ENCODE peak calls at places on chromosomes 6 and 20, in five cellular contexts. P is H1, L is GM12878, B is HCT116, M is K562. O is an unnamed sample.

GRCh38 chr6:76516924-76517323 is 444.5 kb upstream of the IMPG1 start:
- DNase-seq in P (no peak), L (no peak), B (no peak), M (no peak), O (no peak)

GRCh38 chr6:43129434-43130194 is 41.5 kb upstream of the SRF start:
- DNase-seq in P (no peak), L (no peak), B (no peak), M (peak), O (peak)

GRCh38 chr6:17599885-17600526 is at the start of gene FAM8A1:
- DNase-seq in P (peak), L (peak), B (peak), M (peak), O (peak)

GRCh38 chr6:139443226-139444112 is 69.0 kb upstream of the CITED2 start:
- DNase-seq in P (no peak), L (no peak), B (no peak), M (no peak), O (no peak)

GRCh38 chr6:154474636-154475428 is 35.7 kb downstream of the CNKSR3 start:
- DNase-seq in P (no peak), L (no peak), B (peak), M (no peak), O (no peak)

GRCh38 chr6:127522714-127523113 is 3.6 kb upstream of the MTCL3 start:
- DNase-seq in P (no peak), L (no peak), B (no peak), M (no peak), O (peak)

GRCh38 chr20:37881601-37882343 is 21.2 kb upstream of the VSTM2L start:
- DNase-seq in P (no peak), L (no peak), B (no peak), M (no peak), O (no peak)

GRCh38 chr6:52904562-52905279 is 4.8 kb downstream of the GSTA3 start:
- DNase-seq in P (no peak), L (no peak), B (no peak), M (peak), O (peak)

GRCh38 chr6:98824163-98824906 is 10.0 kb upstream of the POU3F2 start:
- DNase-seq in P (no peak), L (no peak), B (no peak), M (no peak), O (no peak)

GRCh38 chr6:137751768-137752560 is 115.1 kb upstream of the TNFAIP3 start:
- DNase-seq in P (no peak), L (no peak), B (no peak), M (no peak), O (peak)

GRCh38 chr20:62436692-62437091 is 9.4 kb upstream of the RBBP8NL start:
- DNase-seq in P (no peak), L (no peak), B (no peak), M (no peak), O (no peak)

GRCh38 chr6:148242180-148242579 is 100.5 kb upstream of the SASH1 start:
- DNase-seq in P (no peak), L (no peak), B (no peak), M (no peak), O (no peak)

GRCh38 chr6:16747232-16748027 is 13.8 kb downstream of the ATXN1 start:
- DNase-seq in P (no peak), L (no peak), B (no peak), M (no peak), O (peak)

GRCh38 chr6:29926795-29927427 is 15.4 kb upstream of the HLA-A start:
- DNase-seq in P (no peak), L (no peak), B (no peak), M (no peak), O (peak)

GRCh38 chr6:125812394-125813231 is 21.9 kb downstream of the NCOA7 start:
- DNase-seq in P (no peak), L (no peak), B (no peak), M (peak), O (no peak)

GRCh38 chr6:150290429-150290828 is 78.4 kb upstream of the IYD start:
- DNase-seq in P (no peak), L (no peak), B (no peak), M (no peak), O (no peak)

GRCh38 chr6:89410231-89411018 is 1.6 kb downstream of the RRAGD start:
- DNase-seq in P (no peak), L (no peak), B (no peak), M (no peak), O (no peak)

GRCh38 chr6:18388942-18389341 is 1.8 kb downstream of the RNF144B start:
- DNase-seq in P (no peak), L (no peak), B (no peak), M (no peak), O (peak)

GRCh38 chr6:34392497-34393190 is at the start of gene NUDT3:
- DNase-seq in P (peak), L (peak), B (peak), M (peak), O (peak)

GRCh38 chr6:143060806-143061596 is at the start of gene AIG1:
- DNase-seq in P (no peak), L (no peak), B (peak), M (peak), O (no peak)

GRCh38 chr6:165055231-165055630 is 254.2 kb downstream of the C6orf118 start:
- DNase-seq in P (no peak), L (no peak), B (no peak), M (no peak), O (no peak)

GRCh38 chr6:142400495-142400894 is 98.7 kb downstream of the ADGRG6 start:
- DNase-seq in P (no peak), L (no peak), B (no peak), M (peak), O (no peak)

GRCh38 chr6:12866422-12867029 is 150.0 kb downstream of the PHACTR1 start:
- DNase-seq in P (no peak), L (no peak), B (no peak), M (no peak), O (no peak)

GRCh38 chr20:50918403-50918802 is 12.8 kb downstream of the ADNP start:
- DNase-seq in P (no peak), L (no peak), B (no peak), M (no peak), O (no peak)

GRCh38 chr6:82143041-82143481 is 104.5 kb downstream of the IBTK start:
- DNase-seq in P (no peak), L (no peak), B (no peak), M (no peak), O (no peak)

GRCh38 chr6:5713519-5713918 is 293.2 kb downstream of the NRN1 start:
- DNase-seq in P (no peak), L (no peak), B (no peak), M (no peak), O (peak)

GRCh38 chr6:19836799-19837510 is at the start of gene ID4:
- DNase-seq in P (peak), L (no peak), B (no peak), M (no peak), O (no peak)

GRCh38 chr6:123520208-123520607 is 116.5 kb downstream of the TRDN start:
- DNase-seq in P (no peak), L (no peak), B (no peak), M (no peak), O (no peak)

GRCh38 chr20:10263385-10264165 is 44.9 kb downstream of the SNAP25 start:
- DNase-seq in P (no peak), L (no peak), B (no peak), M (no peak), O (peak)

GRCh38 chr6:80959034-80959433 is 793.4 kb downstream of the TENT5A start:
- DNase-seq in P (no peak), L (no peak), B (no peak), M (no peak), O (no peak)

GRCh38 chr6:150579611-150580010 is 20.1 kb upstream of the PLEKHG1 start:
- DNase-seq in P (no peak), L (no peak), B (no peak), M (no peak), O (no peak)

GRCh38 chr20:35135867-35136586 is 11.1 kb downstream of the EDEM2 start:
- DNase-seq in P (no peak), L (no peak), B (no peak), M (no peak), O (no peak)

GRCh38 chr6:140779991-140780596 is 1352.6 kb upstream of the GJE1 start:
- DNase-seq in P (no peak), L (no peak), B (no peak), M (no peak), O (no peak)

GRCh38 chr6:73516712-73517489 is 3.9 kb downstream of the EEF1A1 start:
- DNase-seq in P (no peak), L (no peak), B (no peak), M (no peak), O (no peak)

GRCh38 chr6:112881828-112882227 is 534.7 kb downstream of the RFPL4B start:
- DNase-seq in P (no peak), L (no peak), B (no peak), M (no peak), O (no peak)

GRCh38 chr20:62356143-62356947 is 10.8 kb downstream of the LAMA5 start:
- DNase-seq in P (no peak), L (no peak), B (no peak), M (no peak), O (no peak)

DNA sequence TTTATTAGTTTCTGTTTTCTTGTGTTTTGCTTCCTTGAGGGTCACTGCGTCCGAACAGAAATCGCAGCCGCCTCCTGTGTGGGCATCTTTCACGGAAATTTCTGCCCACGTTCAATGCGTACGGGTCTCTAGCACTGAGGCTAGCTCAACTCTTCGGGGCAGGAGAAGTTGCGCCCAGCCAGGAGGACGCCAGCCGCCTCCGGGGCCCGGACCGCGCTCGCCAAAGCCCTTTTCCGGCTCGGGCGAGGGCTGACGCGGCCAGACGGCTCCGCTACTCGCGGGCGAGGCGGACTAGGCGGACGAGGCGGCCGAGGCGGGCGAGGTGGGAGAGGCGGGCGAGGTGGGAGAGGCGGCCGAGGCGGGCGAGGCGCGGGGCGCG is 845 bp downstream of the TFAP2B start:
- DNase-seq in P (no peak), L (no peak), B (no peak), M (no peak), O (no peak)
- TF ChIP-seq MAX in P (peak), L (no peak), B (no peak), M (no peak), O (no peak)

GRCh38 chr6:7604506-7604905 is 14.5 kb downstream of the SNRNP48 start:
- DNase-seq in P (no peak), L (no peak), B (no peak), M (no peak), O (no peak)
- TF ChIP-seq SRF in P (no peak), L (no peak), B (no peak), M (no peak), O (no peak)

GRCh38 chr20:32163951-32164350 is 43.6 kb downstream of the PLAGL2 start:
- DNase-seq in P (no peak), L (no peak), B (no peak), M (no peak), O (no peak)

GRCh38 chr20:32159766-32160221 is 47.7 kb downstream of the PLAGL2 start:
- DNase-seq in P (no peak), L (no peak), B (no peak), M (peak), O (no peak)

GRCh38 chr20:32164984-32165735 is 42.4 kb downstream of the PLAGL2 start:
- DNase-seq in P (no peak), L (no peak), B (no peak), M (no peak), O (no peak)

GRCh38 chr20:32160341-32160740 is 47.2 kb downstream of the PLAGL2 start:
- DNase-seq in P (no peak), L (no peak), B (no peak), M (no peak), O (no peak)

GRCh38 chr20:32162367-32162766 is 45.2 kb downstream of the PLAGL2 start:
- DNase-seq in P (no peak), L (no peak), B (no peak), M (no peak), O (no peak)
- TF ChIP-seq MAX in P (no peak), L (no peak), B (no peak), M (no peak), O (no peak)

GRCh38 chr6:32886674-32887383 is 32.8 kb downstream of the PSMB9 start:
- DNase-seq in P (no peak), L (no peak), B (no peak), M (no peak), O (no peak)

GRCh38 chr6:32885698-32886286 is 31.8 kb downstream of the PSMB9 start:
- DNase-seq in P (no peak), L (peak), B (peak), M (peak), O (peak)

GRCh38 chr6:32882879-32883250 is 28.9 kb downstream of the PSMB9 start:
- DNase-seq in P (no peak), L (no peak), B (no peak), M (no peak), O (no peak)

GRCh38 chr6:32883789-32884188 is 29.8 kb downstream of the PSMB9 start:
- DNase-seq in P (no peak), L (no peak), B (no peak), M (no peak), O (no peak)

DNA sequence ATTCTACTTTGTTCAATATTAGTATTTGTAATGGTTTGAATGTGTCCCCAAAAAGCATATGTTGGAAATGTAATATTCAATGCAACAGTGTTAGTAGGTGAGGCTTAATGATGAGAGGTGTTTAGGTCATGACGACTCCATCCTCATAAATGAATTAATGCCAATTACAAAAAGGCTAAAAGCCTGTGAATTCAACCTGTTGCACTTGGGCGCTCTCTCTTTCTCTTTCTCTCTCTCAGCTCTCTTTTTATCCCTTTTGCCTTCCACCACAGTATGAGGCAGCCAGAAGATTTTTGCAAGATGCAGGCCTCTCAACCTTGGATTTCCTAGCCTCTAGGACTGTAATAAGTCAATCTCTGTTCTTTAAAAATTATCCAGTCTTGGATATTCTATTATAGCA is 34.6 kb downstream of the PSMB9 start:
- DNase-seq in P (no peak), L (no peak), B (no peak), M (no peak), O (no peak)
- TF ChIP-seq SRF in P (no peak), L (no peak), B (no peak), M (no peak), O (no peak)

DNA sequence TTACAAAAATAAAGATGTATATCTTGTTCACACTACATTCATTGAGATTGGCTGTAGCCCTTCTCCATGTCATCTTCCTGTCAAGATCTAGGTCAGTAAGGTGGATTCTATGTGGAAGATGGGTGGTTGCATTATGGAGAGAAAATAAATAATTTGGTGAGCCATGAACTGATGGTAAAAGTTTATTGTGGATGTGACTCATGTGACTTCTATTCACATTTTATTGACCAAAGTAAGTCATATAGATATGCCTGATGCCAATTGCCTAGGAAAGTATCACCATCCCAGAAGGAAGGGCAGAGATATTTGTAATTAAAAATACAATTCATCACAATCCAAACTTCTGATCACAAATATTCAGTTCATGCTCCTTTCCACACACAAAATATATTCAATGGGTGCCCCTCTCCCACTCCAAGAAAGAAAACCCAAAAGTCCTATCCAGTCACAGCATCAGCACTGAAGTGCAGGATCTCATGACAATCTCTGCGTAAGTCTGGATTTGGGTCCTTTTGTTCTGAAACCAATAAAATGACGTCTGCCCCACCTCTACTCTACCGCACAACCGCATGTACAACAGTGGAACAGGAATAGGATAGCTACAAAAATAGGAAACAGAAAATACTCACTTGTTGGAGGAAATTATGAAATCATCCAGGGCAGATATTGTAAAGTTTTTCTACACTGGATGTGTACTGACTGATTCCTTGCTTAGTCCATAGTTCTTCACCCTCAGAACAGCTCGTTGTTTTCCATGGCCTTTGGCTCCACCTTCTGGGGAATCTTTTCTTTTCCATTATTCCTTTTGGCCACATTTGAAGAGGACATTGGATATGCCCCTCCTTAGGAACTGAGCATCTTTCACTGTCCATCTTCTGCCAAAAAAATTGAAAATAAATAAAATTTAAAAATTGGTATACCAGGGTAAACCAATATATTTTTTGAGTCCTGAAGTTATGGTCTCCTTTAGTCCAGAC is 16.1 kb upstream of the SLC17A3 start:
- DNase-seq in P (no peak), L (no peak), B (peak), M (peak), O (peak)
- TF ChIP-seq MAX in P (no peak), L (no peak), B (no peak), M (no peak), O (no peak)

DNA sequence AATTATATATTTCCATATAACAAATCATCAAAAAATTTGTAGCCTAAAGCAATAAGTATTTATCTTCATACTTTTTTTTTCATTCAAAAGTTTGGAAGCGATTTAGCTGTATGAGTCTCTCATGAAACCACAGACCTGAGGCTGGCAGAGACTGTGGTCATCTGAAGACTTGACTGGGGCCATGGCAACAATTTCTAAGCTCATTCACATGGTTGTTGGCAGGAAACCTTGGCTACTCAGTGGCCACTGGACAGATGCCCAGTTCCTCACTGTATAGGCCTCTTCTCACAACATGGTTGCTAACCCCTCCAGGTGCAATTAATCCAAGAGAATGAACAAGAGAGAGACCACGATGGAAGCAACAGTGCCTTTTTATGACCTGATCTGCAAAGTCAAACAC is 235.9 kb downstream of the BTBD3 start:
- DNase-seq in P (no peak), L (no peak), B (no peak), M (no peak), O (no peak)
- TF ChIP-seq SRF in P (no peak), L (no peak), B (no peak), M (no peak), O (no peak)

O was measured in HepG2.